ENCODE peak calls at places on chromosomes 13 and 19, in six cellular contexts. One of them, this sample, is unnamed.

GRCh38 chr19:539429-540030 is 4.3 kb upstream of the GZMM start:
- DNase-seq in mesenchymal stem cell: no peak
- DNase-seq in T-helper 17 cell: no peak
- DNase-seq in fibroblast of lung: no peak
- DNase-seq in RWPE1: no peak
- DNase-seq in IMR-90: no peak
- DNase-seq in this sample: no peak

GRCh38 chr19:947707-948533 is 22.1 kb downstream of the ARID3A start:
- DNase-seq in mesenchymal stem cell: no peak
- DNase-seq in T-helper 17 cell: no peak
- DNase-seq in fibroblast of lung: no peak
- DNase-seq in RWPE1: no peak
- DNase-seq in IMR-90: no peak
- DNase-seq in this sample: no peak

GRCh38 chr13:65188691-65189090 is 2041.4 kb downstream of the PCDH9 start:
- DNase-seq in mesenchymal stem cell: no peak
- DNase-seq in T-helper 17 cell: no peak
- DNase-seq in fibroblast of lung: no peak
- DNase-seq in RWPE1: no peak
- DNase-seq in IMR-90: no peak
- DNase-seq in this sample: no peak

GRCh38 chr19:6806488-6806887 is 34.0 kb downstream of the VAV1 start:
- DNase-seq in mesenchymal stem cell: no peak
- DNase-seq in T-helper 17 cell: no peak
- DNase-seq in fibroblast of lung: no peak
- DNase-seq in RWPE1: no peak
- DNase-seq in IMR-90: no peak
- DNase-seq in this sample: no peak

GRCh38 chr19:10510301-10510802 is 6.9 kb downstream of the S1PR5 start:
- DNase-seq in mesenchymal stem cell: no peak
- DNase-seq in T-helper 17 cell: peak
- DNase-seq in fibroblast of lung: no peak
- DNase-seq in RWPE1: peak
- DNase-seq in IMR-90: no peak
- DNase-seq in this sample: no peak

GRCh38 chr19:47176071-47176626 is 45.5 kb downstream of the SAE1 start:
- DNase-seq in mesenchymal stem cell: peak
- DNase-seq in T-helper 17 cell: no peak
- DNase-seq in fibroblast of lung: peak
- DNase-seq in RWPE1: peak
- DNase-seq in IMR-90: peak
- DNase-seq in this sample: peak

GRCh38 chr13:110334256-110334655 is 27.2 kb downstream of the COL4A2 start:
- DNase-seq in mesenchymal stem cell: peak
- DNase-seq in T-helper 17 cell: no peak
- DNase-seq in fibroblast of lung: no peak
- DNase-seq in RWPE1: no peak
- DNase-seq in IMR-90: peak
- DNase-seq in this sample: no peak

GRCh38 chr13:78098249-78098648 is 179.6 kb upstream of the EDNRB start:
- DNase-seq in mesenchymal stem cell: no peak
- DNase-seq in T-helper 17 cell: no peak
- DNase-seq in fibroblast of lung: no peak
- DNase-seq in RWPE1: no peak
- DNase-seq in IMR-90: no peak
- DNase-seq in this sample: no peak

GRCh38 chr19:43719378-43719868 is 3.5 kb downstream of the IRGC start:
- DNase-seq in mesenchymal stem cell: no peak
- DNase-seq in T-helper 17 cell: no peak
- DNase-seq in fibroblast of lung: no peak
- DNase-seq in RWPE1: no peak
- DNase-seq in IMR-90: no peak
- DNase-seq in this sample: no peak

GRCh38 chr19:49690073-49690655 is 752 bp upstream of the CPT1C start:
- DNase-seq in mesenchymal stem cell: peak
- DNase-seq in T-helper 17 cell: no peak
- DNase-seq in fibroblast of lung: no peak
- DNase-seq in RWPE1: no peak
- DNase-seq in IMR-90: no peak
- DNase-seq in this sample: no peak

GRCh38 chr13:31119966-31120733 is 41.6 kb downstream of the HSPH1 start:
- DNase-seq in mesenchymal stem cell: peak
- DNase-seq in T-helper 17 cell: no peak
- DNase-seq in fibroblast of lung: peak
- DNase-seq in RWPE1: no peak
- DNase-seq in IMR-90: peak
- DNase-seq in this sample: no peak

GRCh38 chr13:46622918-46623256 is 69.9 kb downstream of the LRCH1 start:
- DNase-seq in mesenchymal stem cell: peak
- DNase-seq in T-helper 17 cell: no peak
- DNase-seq in fibroblast of lung: peak
- DNase-seq in RWPE1: no peak
- DNase-seq in IMR-90: peak
- DNase-seq in this sample: peak

GRCh38 chr19:5844456-5845433 is 5.2 kb upstream of the FUT6 start:
- DNase-seq in mesenchymal stem cell: no peak
- DNase-seq in T-helper 17 cell: no peak
- DNase-seq in fibroblast of lung: no peak
- DNase-seq in RWPE1: no peak
- DNase-seq in IMR-90: no peak
- DNase-seq in this sample: no peak

GRCh38 chr13:78102121-78102677 is 183.6 kb upstream of the EDNRB start:
- DNase-seq in mesenchymal stem cell: peak
- DNase-seq in T-helper 17 cell: no peak
- DNase-seq in fibroblast of lung: peak
- DNase-seq in RWPE1: no peak
- DNase-seq in IMR-90: peak
- DNase-seq in this sample: peak

GRCh38 chr13:32330438-32330837 is 15.1 kb downstream of the BRCA2 start:
- DNase-seq in mesenchymal stem cell: peak
- DNase-seq in T-helper 17 cell: no peak
- DNase-seq in fibroblast of lung: peak
- DNase-seq in RWPE1: peak
- DNase-seq in IMR-90: peak
- DNase-seq in this sample: peak

GRCh38 chr19:46271488-46272197 is 25.2 kb upstream of the HIF3A start:
- DNase-seq in mesenchymal stem cell: peak
- DNase-seq in T-helper 17 cell: no peak
- DNase-seq in fibroblast of lung: no peak
- DNase-seq in RWPE1: peak
- DNase-seq in IMR-90: peak
- DNase-seq in this sample: peak

GRCh38 chr19:48926909-48927308 is 6.6 kb upstream of the DHDH start:
- DNase-seq in mesenchymal stem cell: peak
- DNase-seq in T-helper 17 cell: no peak
- DNase-seq in fibroblast of lung: peak
- DNase-seq in RWPE1: peak
- DNase-seq in IMR-90: peak
- DNase-seq in this sample: peak

GRCh38 chr13:29384466-29384865 is 211.0 kb downstream of the SLC7A1 start:
- DNase-seq in mesenchymal stem cell: no peak
- DNase-seq in T-helper 17 cell: no peak
- DNase-seq in fibroblast of lung: no peak
- DNase-seq in RWPE1: no peak
- DNase-seq in IMR-90: no peak
- DNase-seq in this sample: no peak

GRCh38 chr13:86601351-86601750 is 802.1 kb upstream of the SLITRK6 start:
- DNase-seq in mesenchymal stem cell: peak
- DNase-seq in T-helper 17 cell: no peak
- DNase-seq in fibroblast of lung: peak
- DNase-seq in RWPE1: no peak
- DNase-seq in IMR-90: peak
- DNase-seq in this sample: no peak

GRCh38 chr19:46613525-46613924 is 11.4 kb downstream of the PTGIR start:
- DNase-seq in mesenchymal stem cell: no peak
- DNase-seq in T-helper 17 cell: no peak
- DNase-seq in fibroblast of lung: no peak
- DNase-seq in RWPE1: no peak
- DNase-seq in IMR-90: no peak
- DNase-seq in this sample: no peak

GRCh38 chr19:49503582-49503962 is 7.3 kb downstream of the RPS11 start:
- DNase-seq in mesenchymal stem cell: no peak
- DNase-seq in T-helper 17 cell: no peak
- DNase-seq in fibroblast of lung: no peak
- DNase-seq in RWPE1: no peak
- DNase-seq in IMR-90: no peak
- DNase-seq in this sample: no peak

GRCh38 chr13:25908390-25908789 is 143.4 kb downstream of the SHISA2 start:
- DNase-seq in mesenchymal stem cell: no peak
- DNase-seq in T-helper 17 cell: no peak
- DNase-seq in fibroblast of lung: no peak
- DNase-seq in RWPE1: no peak
- DNase-seq in IMR-90: no peak
- DNase-seq in this sample: no peak

GRCh38 chr19:3108775-3109174 is 14.6 kb downstream of the GNA11 start:
- DNase-seq in mesenchymal stem cell: peak
- DNase-seq in T-helper 17 cell: peak
- DNase-seq in fibroblast of lung: peak
- DNase-seq in RWPE1: no peak
- DNase-seq in IMR-90: peak
- DNase-seq in this sample: peak

GRCh38 chr13:101612736-101613135 is 160.3 kb downstream of the ITGBL1 start:
- DNase-seq in mesenchymal stem cell: no peak
- DNase-seq in T-helper 17 cell: no peak
- DNase-seq in fibroblast of lung: no peak
- DNase-seq in RWPE1: no peak
- DNase-seq in IMR-90: no peak
- DNase-seq in this sample: no peak

GRCh38 chr13:92843549-92843948 is 383.1 kb upstream of the GPC6 start:
- DNase-seq in mesenchymal stem cell: peak
- DNase-seq in T-helper 17 cell: no peak
- DNase-seq in fibroblast of lung: peak
- DNase-seq in RWPE1: peak
- DNase-seq in IMR-90: peak
- DNase-seq in this sample: peak

GRCh38 chr19:10508036-10508435 is 4.9 kb upstream of the KEAP1 start:
- DNase-seq in mesenchymal stem cell: no peak
- DNase-seq in T-helper 17 cell: no peak
- DNase-seq in fibroblast of lung: no peak
- DNase-seq in RWPE1: no peak
- DNase-seq in IMR-90: no peak
- DNase-seq in this sample: no peak